ENCODE peak calls at places on chromosomes 12 and 14, in eight cellular contexts. I is fibroblast of the aortic adventitia, R is BE2C, E is testis, T is GM20000, Q is epithelial cell of esophagus, D is uterus, S is SK-N-SH. K is an unnamed sample.

GRCh38 chr14:54490448-54490805 is 1.6 kb upstream of the GMFB start:
- DNase-seq in D (no peak), S (no peak), Q (no peak), I (no peak), T (no peak), R (no peak), E (no peak), K (no peak)

GRCh38 chr12:33115716-33116115 is 219.1 kb upstream of the PKP2 start:
- DNase-seq in R (no peak), S (no peak), Q (peak), I (no peak), D (no peak), E (no peak), T (no peak), K (no peak)

GRCh38 chr14:73754911-73755360 is 40.8 kb upstream of the PNMA1 start:
- DNase-seq in E (peak), Q (no peak), I (peak), R (no peak), D (no peak), S (peak), T (peak), K (no peak)

GRCh38 chr12:104951759-104952509 is 6.2 kb downstream of the SLC41A2 start:
- DNase-seq in T (no peak), D (no peak), E (no peak), Q (no peak), I (peak), R (no peak), S (no peak), K (no peak)

GRCh38 chr14:79318371-79318770 is 892.9 kb downstream of the DIO2 start:
- DNase-seq in Q (no peak), T (no peak), E (no peak), S (no peak), D (no peak), R (no peak), I (peak), K (no peak)

GRCh38 chr14:104690861-104691455 is 1.5 kb downstream of the INF2 start:
- DNase-seq in R (no peak), Q (no peak), I (no peak), D (no peak), T (no peak), S (no peak), E (no peak), K (no peak)

GRCh38 chr14:53278602-53279506 is 125.7 kb upstream of the DDHD1 start:
- DNase-seq in I (peak), Q (peak), T (no peak), D (no peak), S (no peak), E (no peak), R (no peak), K (no peak)

GRCh38 chr12:84986586-84986985 is 49.5 kb downstream of the TSPAN19 start:
- DNase-seq in E (no peak), R (no peak), D (no peak), I (no peak), S (no peak), Q (no peak), T (no peak), K (no peak)

GRCh38 chr14:33774161-33774560 is 176.7 kb downstream of the EGLN3 start:
- DNase-seq in T (no peak), R (no peak), Q (no peak), I (no peak), S (no peak), D (no peak), E (no peak), K (no peak)

GRCh38 chr12:19082365-19082911 is 47.1 kb upstream of the PLEKHA5 start:
- DNase-seq in R (no peak), Q (no peak), S (no peak), T (no peak), I (no peak), E (no peak), D (no peak), K (no peak)

GRCh38 chr12:114248527-114248926 is 157.4 kb downstream of the TBX5 start:
- DNase-seq in D (no peak), I (no peak), E (no peak), S (no peak), Q (peak), T (no peak), R (no peak), K (no peak)

GRCh38 chr14:104528496-104528895 is 51.1 kb upstream of the C14orf180 start:
- DNase-seq in R (no peak), D (no peak), I (no peak), E (no peak), S (no peak), T (no peak), Q (no peak), K (no peak)

GRCh38 chr12:52147367-52147972 is 44.3 kb downstream of the KRT80 start:
- DNase-seq in R (peak), D (peak), Q (peak), S (peak), T (no peak), E (peak), I (peak), K (no peak)

GRCh38 chr14:70663707-70664179 is 22.0 kb downstream of the TTC9 start:
- DNase-seq in I (peak), T (peak), Q (no peak), R (no peak), E (no peak), D (no peak), S (no peak), K (no peak)

GRCh38 chr12:8692573-8692972 is 5.2 kb upstream of the RIMKLB start:
- DNase-seq in E (peak), T (peak), I (peak), R (no peak), S (peak), Q (peak), D (peak), K (no peak)

GRCh38 chr12:132827763-132828703 is 636 bp downstream of the GOLGA3 start:
- DNase-seq in S (no peak), D (no peak), E (peak), R (no peak), Q (peak), T (peak), I (peak), K (no peak)

GRCh38 chr14:104320611-104321086 is 182.3 kb downstream of the KIF26A start:
- DNase-seq in I (no peak), Q (no peak), S (no peak), R (no peak), E (no peak), T (no peak), D (no peak), K (no peak)

GRCh38 chr14:36339817-36340216 is 19.4 kb upstream of the MBIP start:
- DNase-seq in T (no peak), R (no peak), E (no peak), D (no peak), Q (no peak), S (no peak), I (no peak), K (no peak)

GRCh38 chr12:113142173-113142885 is 6.8 kb upstream of the RASAL1 start:
- DNase-seq in Q (no peak), D (no peak), T (no peak), I (no peak), E (peak), R (no peak), S (peak), K (no peak)

GRCh38 chr12:96218989-96219678 is 25.0 kb downstream of the ELK3 start:
- DNase-seq in S (no peak), R (no peak), T (no peak), D (no peak), Q (peak), I (no peak), E (no peak), K (no peak)

GRCh38 chr14:60095781-60096450 is 4.2 kb downstream of the PCNX4 start:
- DNase-seq in T (no peak), R (no peak), E (no peak), I (peak), Q (peak), D (no peak), S (no peak), K (no peak)

GRCh38 chr12:50985322-50985721 is 33.0 kb downstream of the HIGD1C start:
- DNase-seq in T (no peak), Q (peak), D (peak), E (peak), R (no peak), I (peak), S (no peak), K (no peak)

GRCh38 chr14:21868442-21869046 is 194.9 kb upstream of the OR4E1 start:
- DNase-seq in I (peak), Q (peak), T (peak), S (peak), R (peak), E (peak), D (no peak), K (no peak)

GRCh38 chr12:124497039-124497438 is 70.4 kb downstream of the NCOR2 start:
- DNase-seq in I (peak), Q (no peak), D (no peak), R (no peak), T (no peak), E (no peak), S (no peak), K (no peak)
- TF ChIP-seq CTCF in I (no peak), Q (no peak), D (no peak), R (no peak), T (no peak), E (no peak), S (no peak), K (no peak)

GRCh38 chr12:57175428-57176138 is 28.2 kb upstream of the LRP1-AS start:
- DNase-seq in E (peak), R (peak), Q (peak), D (peak), S (peak), I (peak), T (no peak), K (no peak)
- TF ChIP-seq CTCF in E (peak), R (peak), Q (peak), D (peak), S (peak), I (peak), T (peak), K (peak)

GRCh38 chr12:74415633-74416032 is 122.0 kb upstream of the ATXN7L3B start:
- DNase-seq in S (peak), R (no peak), E (no peak), I (peak), Q (peak), T (no peak), D (no peak), K (no peak)
- TF ChIP-seq CTCF in S (peak), R (peak), E (peak), I (peak), Q (peak), T (peak), D (no peak), K (peak)

GRCh38 chr12:4911316-4911994 is 1.8 kb downstream of the KCNA1 start:
- DNase-seq in Q (no peak), R (no peak), D (no peak), T (no peak), I (no peak), S (no peak), E (no peak), K (no peak)

GRCh38 chr12:4909734-4910501 is at the start of gene KCNA1:
- DNase-seq in S (peak), D (no peak), R (no peak), E (no peak), Q (no peak), I (peak), T (peak), K (no peak)

GRCh38 chr12:4910502-4911315 is 1.0 kb downstream of the KCNA1 start:
- DNase-seq in I (peak), S (peak), D (no peak), Q (no peak), E (no peak), T (peak), R (no peak), K (no peak)

GRCh38 chr12:4909397-4909733 is 340 bp upstream of the KCNA1 start:
- DNase-seq in S (peak), D (no peak), I (no peak), R (no peak), T (peak), Q (no peak), E (no peak), K (no peak)

DNA sequence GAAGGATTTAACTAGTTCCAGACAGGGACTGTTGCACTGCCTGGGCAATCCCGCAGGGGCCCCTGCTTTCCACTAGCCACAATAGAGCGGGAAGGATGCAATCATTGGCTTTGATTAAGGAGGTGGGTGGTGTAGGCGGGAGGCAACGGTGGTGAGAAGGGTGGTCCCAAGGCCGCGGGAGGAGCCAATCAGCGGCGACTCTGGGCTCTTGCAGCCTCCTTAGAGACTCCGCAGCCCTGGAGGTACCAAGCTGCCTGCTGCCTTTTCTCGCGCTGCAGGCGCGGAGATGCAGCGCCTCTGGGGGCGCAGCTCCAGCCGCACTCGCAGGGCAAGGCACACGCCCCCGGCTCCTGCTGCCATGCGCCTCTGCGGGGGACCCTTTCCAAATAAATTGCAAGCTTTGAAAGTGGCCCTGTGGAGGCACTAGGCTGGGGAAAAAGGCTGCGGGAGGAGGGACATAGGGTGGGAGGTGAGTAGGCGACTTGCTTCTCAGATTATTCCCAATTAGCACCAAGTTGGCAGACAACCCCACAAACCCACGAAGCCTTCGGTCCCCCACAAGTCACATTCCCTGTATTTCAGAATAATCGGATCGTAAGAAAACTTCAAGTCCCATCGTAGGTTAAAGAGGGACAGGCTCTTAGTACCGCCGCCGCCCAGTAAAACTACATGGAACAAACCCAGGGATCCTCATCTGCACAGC is 860 bp upstream of the KCNA1 start:
- DNase-seq in S (peak), E (no peak), I (no peak), Q (no peak), D (no peak), R (no peak), T (peak), K (no peak)
- TF ChIP-seq CTCF in S (peak), E (no peak), I (no peak), Q (no peak), D (no peak), R (no peak), T (peak), K (peak)

GRCh38 chr14:99524804-99525698 is 43.8 kb downstream of the CCNK start:
- DNase-seq in S (peak), E (no peak), D (no peak), Q (peak), I (peak), R (peak), T (no peak), K (no peak)
- TF ChIP-seq CTCF in S (peak), E (no peak), D (peak), Q (peak), I (peak), R (peak), T (no peak), K (peak)

DNA sequence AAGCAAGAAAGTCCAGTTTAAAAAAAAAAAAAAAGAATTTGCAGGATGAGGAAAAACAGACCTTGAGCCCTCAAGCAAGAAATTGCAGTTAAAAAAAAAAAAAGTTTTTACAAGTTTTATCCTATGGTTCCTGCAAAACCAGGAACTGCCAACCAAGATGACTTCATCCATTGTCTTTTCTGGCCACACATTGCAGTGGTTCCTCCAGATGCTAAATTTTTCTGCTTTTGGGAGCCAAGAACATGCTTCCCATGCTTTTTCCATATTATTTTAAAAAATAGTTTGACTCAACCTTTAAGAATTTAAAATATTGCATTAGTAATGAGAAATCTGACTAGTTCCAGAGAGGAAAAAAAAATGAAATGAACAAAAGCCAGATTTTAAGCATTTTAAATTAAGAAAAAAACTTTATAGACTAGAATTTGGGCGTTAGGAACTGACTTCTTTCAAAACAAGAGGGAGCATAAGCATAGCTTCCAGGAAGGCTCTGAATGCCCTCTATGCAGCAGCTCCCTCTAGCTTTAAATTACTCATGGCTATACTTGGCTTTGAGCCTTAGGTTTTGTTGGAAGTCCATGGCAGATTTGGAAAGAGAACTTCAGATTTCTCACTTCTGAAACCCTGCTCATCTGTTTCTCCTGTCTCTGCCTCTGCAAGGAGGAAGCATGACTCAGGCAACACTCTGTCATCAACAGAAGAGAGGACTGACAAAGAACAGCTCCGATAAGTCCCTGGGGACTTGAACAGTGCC is 124.5 kb downstream of the GPR65 start:
- DNase-seq in S (no peak), E (no peak), I (peak), T (peak), Q (peak), R (no peak), D (no peak), K (no peak)
- TF ChIP-seq CTCF in S (peak), E (no peak), I (peak), T (no peak), Q (no peak), R (no peak), D (no peak), K (no peak)

K was measured in GM12864.